ENCODE peak calls at places on chromosomes 6 and 20, in six cellular contexts. O, W, D, C, M and P are unnamed samples.

GRCh38 chr6:7745942-7746341 is 20.0 kb downstream of the BMP6 start:
- DNase-seq in O (no peak), W (no peak), D (no peak), C (no peak), M (peak), P (no peak)

GRCh38 chr6:43744490-43744889 is 25.5 kb upstream of the VEGFA start:
- DNase-seq in O (no peak), W (no peak), D (no peak), C (no peak), M (no peak), P (peak)

GRCh38 chr6:44298055-44298803 is 14.9 kb downstream of the AARS2 start:
- DNase-seq in O (no peak), W (peak), D (no peak), C (no peak), M (no peak), P (peak)

GRCh38 chr6:134619789-134620188 is 301.9 kb upstream of the SGK1 start:
- DNase-seq in O (peak), W (no peak), D (no peak), C (peak), M (no peak), P (no peak)

GRCh38 chr6:90241229-90241873 is 55.3 kb downstream of the BACH2 start:
- DNase-seq in O (no peak), W (no peak), D (no peak), C (no peak), M (no peak), P (no peak)

GRCh38 chr6:87945181-87945580 is 102.5 kb upstream of the SPACA1 start:
- DNase-seq in O (no peak), W (no peak), D (no peak), C (no peak), M (no peak), P (no peak)

GRCh38 chr6:130365166-130366010 is 429 bp upstream of the TMEM200A start:
- DNase-seq in O (peak), W (peak), D (peak), C (peak), M (peak), P (peak)

GRCh38 chr6:110646419-110646698 is 168.9 kb downstream of the CDK19 start:
- DNase-seq in O (no peak), W (no peak), D (no peak), C (no peak), M (no peak), P (peak)

GRCh38 chr6:146864300-146864699 is 265.5 kb downstream of the ADGB start:
- DNase-seq in O (no peak), W (no peak), D (no peak), C (no peak), M (no peak), P (no peak)
- H4K91ac ChIP-seq in O (no peak), W (no peak), D (no peak), C (no peak), M (no peak), P (no peak)

DNA sequence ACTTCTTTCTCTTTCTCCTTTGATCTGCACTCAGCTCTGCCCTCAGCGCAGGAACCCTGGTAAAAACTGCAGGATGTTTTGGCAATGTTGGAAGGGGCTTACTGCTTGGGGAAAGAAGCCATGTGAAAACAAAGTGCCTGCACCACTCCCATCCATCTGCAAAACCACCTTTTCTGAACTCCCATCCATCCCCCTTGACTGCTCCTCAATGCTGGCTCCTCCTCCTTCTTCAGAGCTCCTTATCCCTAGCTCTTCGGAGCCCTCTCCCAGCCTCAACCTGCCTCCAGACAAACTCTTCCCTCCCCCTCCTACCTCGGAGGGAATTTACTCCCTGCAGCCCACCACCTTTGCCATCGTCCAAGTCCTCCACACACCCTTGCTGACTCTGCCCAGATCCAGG is 4.2 kb upstream of the ZBTB12 start:
- DNase-seq in O (no peak), W (peak), D (no peak), C (no peak), M (no peak), P (peak)
- H4K91ac ChIP-seq in O (no peak), W (no peak), D (no peak), C (peak), M (no peak), P (no peak)

GRCh38 chr20:24151621-24152020 is 163.0 kb upstream of the GGTLC1 start:
- DNase-seq in O (no peak), W (no peak), D (no peak), C (no peak), M (no peak), P (no peak)
- H4K91ac ChIP-seq in O (no peak), W (no peak), D (no peak), C (no peak), M (no peak), P (no peak)

GRCh38 chr6:89239338-89239737 is 22.2 kb upstream of the GABRR1 start:
- DNase-seq in O (no peak), W (no peak), D (no peak), C (no peak), M (no peak), P (peak)
- H4K91ac ChIP-seq in O (no peak), W (no peak), D (no peak), C (no peak), M (no peak), P (no peak)

DNA sequence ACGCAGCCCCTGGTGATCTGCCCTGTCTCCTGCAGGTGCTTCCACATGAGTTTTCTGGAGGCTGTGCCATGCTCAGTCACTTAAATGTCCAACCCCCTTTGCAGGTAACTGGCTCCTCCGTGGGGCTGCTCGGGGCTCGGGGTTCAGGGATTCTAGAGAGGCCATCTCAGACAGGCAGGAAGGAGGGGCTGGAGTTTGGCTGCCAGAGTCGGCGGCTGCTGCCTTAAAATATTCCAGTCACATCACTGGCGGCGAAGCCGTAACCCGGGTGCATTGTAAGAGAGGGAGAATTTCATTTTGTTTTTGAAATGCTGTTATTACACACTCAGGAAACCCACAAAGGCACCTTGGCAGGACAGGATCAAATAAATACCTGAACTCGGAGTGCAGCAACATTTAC is 212.9 kb upstream of the PMEPA1 start:
- DNase-seq in O (no peak), W (no peak), D (no peak), C (no peak), M (no peak), P (no peak)
- H4K91ac ChIP-seq in O (no peak), W (no peak), D (no peak), C (no peak), M (no peak), P (no peak)

GRCh38 chr20:51955756-51956155 is 153.4 kb upstream of the SALL4 start:
- DNase-seq in O (peak), W (no peak), D (no peak), C (peak), M (peak), P (no peak)

GRCh38 chr20:51953731-51954340 is 151.5 kb upstream of the SALL4 start:
- DNase-seq in O (no peak), W (no peak), D (no peak), C (no peak), M (no peak), P (no peak)

GRCh38 chr20:51946581-51946980 is 144.3 kb upstream of the SALL4 start:
- DNase-seq in O (no peak), W (no peak), D (no peak), C (no peak), M (no peak), P (no peak)

GRCh38 chr20:51945881-51946280 is 143.6 kb upstream of the SALL4 start:
- DNase-seq in O (no peak), W (no peak), D (no peak), C (no peak), M (no peak), P (no peak)

DNA sequence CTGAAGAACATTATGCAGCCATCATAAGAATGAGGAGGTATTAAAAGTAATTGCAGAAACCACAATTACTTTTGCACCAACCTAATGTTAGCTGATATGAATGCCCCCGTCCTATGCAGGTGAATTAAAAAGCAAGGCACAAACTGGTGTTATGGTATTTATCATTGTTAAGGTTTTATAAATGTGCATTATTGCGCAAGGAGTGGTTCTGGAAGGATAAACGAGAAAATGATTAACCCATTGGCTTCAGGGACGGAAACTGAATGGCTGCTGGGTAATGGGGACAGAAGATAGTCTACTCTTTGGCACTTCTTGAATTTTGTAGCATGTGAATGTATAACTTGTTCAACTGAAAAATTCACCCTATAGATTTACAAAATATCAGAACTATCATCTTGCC is 148.6 kb upstream of the SALL4 start:
- DNase-seq in O (no peak), W (no peak), D (no peak), C (no peak), M (no peak), P (no peak)
- H4K91ac ChIP-seq in O (no peak), W (no peak), D (no peak), C (no peak), M (no peak), P (no peak)